ENCODE peak calls at places on chromosomes 4 and X, in ten cellular contexts. R is psoas muscle, D is esophagus squamous epithelium, P is vagina, H is body of pancreas, B is colonic mucosa, T is Caco-2, X is AG04450, E is astrocyte of the cerebellum, S is astrocyte. O is an unnamed sample.

GRCh38 chr4:170391066-170391754 is 301.5 kb upstream of the AADAT start:
- DNase-seq in R (no peak), D (no peak), P (no peak), H (no peak), B (no peak), T (no peak), X (no peak), E (peak), S (peak), O (peak)

GRCh38 chr4:156950950-156951349 is 20.6 kb downstream of the PDGFC start:
- DNase-seq in R (no peak), D (no peak), P (no peak), H (no peak), B (no peak), T (no peak), X (no peak), E (no peak), S (no peak), O (no peak)

GRCh38 chr4:18318682-18319410 is 297.3 kb upstream of the LCORL start:
- DNase-seq in R (peak), D (no peak), P (no peak), H (peak), B (no peak), T (no peak), X (no peak), E (no peak), S (no peak), O (peak)

GRCh38 chr4:189597341-189597740 is 343.3 kb upstream of the FRG1 start:
- DNase-seq in R (no peak), D (no peak), P (no peak), H (no peak), B (no peak), T (no peak), X (no peak), E (no peak), S (no peak), O (no peak)

GRCh38 chr4:4386736-4387392 is at the start of gene NSG1:
- DNase-seq in R (no peak), D (no peak), P (no peak), H (peak), B (no peak), T (peak), X (no peak), E (no peak), S (peak), O (peak)

GRCh38 chr4:68907788-68908700 is 43.6 kb downstream of the UGT2A3 start:
- DNase-seq in R (no peak), D (no peak), P (no peak), H (no peak), B (no peak), T (no peak), X (no peak), E (no peak), S (no peak), O (no peak)

GRCh38 chrX:56068274-56068758 is 163.8 kb upstream of the KLF8 start:
- DNase-seq in R (no peak), D (no peak), P (no peak), H (no peak), B (no peak), T (no peak), X (no peak), E (no peak), S (no peak), O (no peak)

GRCh38 chrX:12210196-12210815 is 72.0 kb downstream of the FRMPD4 start:
- DNase-seq in R (peak), D (no peak), P (no peak), H (no peak), B (no peak), T (no peak), X (no peak), E (peak), S (peak), O (peak)

GRCh38 chrX:72142931-72143709 is 11.4 kb upstream of the RTL5 start:
- DNase-seq in R (no peak), D (no peak), P (no peak), H (no peak), B (no peak), T (no peak), X (no peak), E (no peak), S (no peak), O (no peak)

GRCh38 chr4:41362647-41363383 is 106.1 kb downstream of the UCHL1 start:
- DNase-seq in R (no peak), D (no peak), P (no peak), H (no peak), B (no peak), T (no peak), X (no peak), E (no peak), S (no peak), O (no peak)
- H3K4me3 ChIP-seq in R (peak), D (peak), P (no peak), H (no peak), B (no peak), T (no peak), X (no peak), E (no peak), S (no peak), O (no peak)

GRCh38 chr4:110508827-110509446 is 33.0 kb downstream of the ENPEP start:
- DNase-seq in R (no peak), D (no peak), P (no peak), H (no peak), B (no peak), T (peak), X (no peak), E (no peak), S (no peak), O (peak)
- TF ChIP-seq CTCF in R (peak), D (no peak), P (no peak), H (no peak), B (peak), T (peak), X (peak), E (peak), S (peak), O (peak)

DNA sequence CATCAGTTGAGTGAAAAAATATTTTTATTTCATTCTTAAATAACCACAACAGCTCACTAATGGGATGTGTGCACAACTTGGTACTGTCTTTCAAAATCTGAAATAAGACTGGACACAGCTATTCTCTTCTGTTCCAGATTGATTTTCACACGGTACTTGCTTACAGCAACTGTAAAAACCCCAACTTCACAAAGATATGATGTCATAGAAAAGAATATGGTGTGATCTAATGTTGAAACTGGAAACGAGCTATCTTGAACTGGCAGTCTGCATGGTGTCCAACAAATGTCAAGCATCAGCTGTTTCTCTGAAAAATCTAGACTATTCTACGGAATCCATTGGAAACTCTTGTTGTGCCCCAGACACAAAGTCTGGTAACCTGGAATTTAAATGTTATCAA is 14.7 kb downstream of the HELQ start:
- DNase-seq in R (no peak), D (no peak), P (no peak), H (no peak), B (no peak), T (no peak), X (no peak), E (no peak), S (no peak), O (no peak)
- H3K4me3 ChIP-seq in R (no peak), D (no peak), P (no peak), H (no peak), B (no peak), T (no peak), X (no peak), E (no peak), S (no peak), O (no peak)

GRCh38 chrX:119292445-119292844 is 56.4 kb downstream of the PGRMC1 start:
- DNase-seq in R (no peak), D (no peak), P (no peak), H (no peak), B (no peak), T (no peak), X (no peak), E (no peak), S (no peak), O (no peak)
- TF ChIP-seq CTCF in R (no peak), D (no peak), P (no peak), H (no peak), B (no peak), T (peak), X (no peak), E (peak), S (no peak), O (no peak)

GRCh38 chr4:8893624-8894423 is 22.2 kb upstream of the HMX1 start:
- DNase-seq in R (no peak), D (no peak), P (no peak), H (no peak), B (no peak), T (no peak), X (no peak), E (no peak), S (no peak), O (no peak)

GRCh38 chr4:8891255-8891645 is 19.6 kb upstream of the HMX1 start:
- DNase-seq in R (no peak), D (no peak), P (no peak), H (no peak), B (no peak), T (no peak), X (no peak), E (no peak), S (no peak), O (no peak)

GRCh38 chr4:8892556-8893226 is 21.1 kb upstream of the HMX1 start:
- DNase-seq in R (no peak), D (no peak), P (no peak), H (no peak), B (no peak), T (no peak), X (no peak), E (no peak), S (no peak), O (peak)

GRCh38 chr4:8893227-8893623 is 21.6 kb upstream of the HMX1 start:
- DNase-seq in R (no peak), D (no peak), P (no peak), H (no peak), B (no peak), T (no peak), X (no peak), E (no peak), S (no peak), O (no peak)

DNA sequence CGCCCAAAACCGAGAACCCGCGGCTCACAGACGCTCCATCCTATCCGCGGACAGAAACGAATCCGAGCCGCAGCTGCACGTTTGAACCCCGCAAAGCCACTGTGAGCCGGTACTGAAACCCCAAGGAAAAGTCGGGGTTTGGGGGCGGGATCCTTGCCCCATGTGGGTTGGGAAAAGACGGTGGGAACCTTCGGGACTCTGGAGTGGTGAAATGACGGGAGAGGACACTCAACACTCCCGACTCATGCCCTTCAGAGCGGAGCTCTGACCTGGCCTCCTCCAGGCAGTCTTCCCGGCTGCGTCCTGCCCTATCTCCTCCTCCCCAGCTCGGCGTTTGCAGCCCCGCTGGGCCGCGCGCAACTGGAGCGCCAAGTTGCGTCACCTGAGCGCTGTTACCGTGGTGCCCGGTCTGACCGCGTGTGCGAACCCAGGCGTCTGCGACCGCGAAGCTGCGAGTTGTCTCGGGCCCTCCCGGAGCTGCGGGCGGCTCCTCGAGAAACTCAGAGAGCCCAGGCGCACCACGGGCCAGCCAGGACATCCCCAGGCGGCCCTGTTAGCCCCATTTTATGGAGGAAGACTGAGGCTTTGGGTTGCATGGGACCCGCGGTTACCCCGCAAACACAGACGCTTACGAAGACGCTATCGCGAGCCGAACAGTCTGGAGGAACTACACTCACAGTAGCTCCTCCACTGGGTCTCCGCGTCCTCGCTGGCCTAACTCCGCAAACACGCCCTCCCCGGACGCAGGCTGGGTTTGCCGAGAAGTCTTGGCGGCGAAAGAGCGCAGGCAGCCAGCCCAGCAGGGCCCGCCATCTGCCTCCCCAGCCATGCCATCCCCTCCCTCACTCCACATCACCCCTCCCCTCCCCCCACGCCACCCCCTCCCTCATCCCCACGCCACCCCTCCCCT is 20.3 kb upstream of the HMX1 start:
- DNase-seq in R (no peak), D (no peak), P (no peak), H (no peak), B (no peak), T (no peak), X (no peak), E (no peak), S (no peak), O (no peak)
- H3K4me3 ChIP-seq in R (no peak), D (no peak), P (no peak), H (no peak), B (no peak), T (no peak), X (no peak), E (no peak), S (no peak), O (no peak)

GRCh38 chr4:70839537-70840093 is at the start of gene GRSF1:
- DNase-seq in R (peak), D (peak), P (no peak), H (peak), B (peak), T (peak), X (peak), E (peak), S (peak), O (peak)
- TF ChIP-seq CTCF in R (peak), D (no peak), P (no peak), H (peak), B (no peak), T (no peak), X (peak), E (peak), S (no peak), O (no peak)

GRCh38 chr4:680565-680930 is 6.2 kb downstream of the MYL5 start:
- DNase-seq in R (no peak), D (no peak), P (no peak), H (no peak), B (no peak), T (no peak), X (no peak), E (no peak), S (no peak), O (no peak)
- H3K4me3 ChIP-seq in R (peak), D (peak), P (peak), H (no peak), B (peak), T (peak), X (peak), E (peak), S (peak), O (no peak)

GRCh38 chr4:173195132-173195531 is 26.5 kb downstream of the GALNT7 start:
- DNase-seq in R (no peak), D (no peak), P (no peak), H (no peak), B (no peak), T (no peak), X (no peak), E (no peak), S (no peak), O (no peak)
- TF ChIP-seq CTCF in R (no peak), D (no peak), P (no peak), H (no peak), B (no peak), T (no peak), X (no peak), E (no peak), S (no peak), O (no peak)

DNA sequence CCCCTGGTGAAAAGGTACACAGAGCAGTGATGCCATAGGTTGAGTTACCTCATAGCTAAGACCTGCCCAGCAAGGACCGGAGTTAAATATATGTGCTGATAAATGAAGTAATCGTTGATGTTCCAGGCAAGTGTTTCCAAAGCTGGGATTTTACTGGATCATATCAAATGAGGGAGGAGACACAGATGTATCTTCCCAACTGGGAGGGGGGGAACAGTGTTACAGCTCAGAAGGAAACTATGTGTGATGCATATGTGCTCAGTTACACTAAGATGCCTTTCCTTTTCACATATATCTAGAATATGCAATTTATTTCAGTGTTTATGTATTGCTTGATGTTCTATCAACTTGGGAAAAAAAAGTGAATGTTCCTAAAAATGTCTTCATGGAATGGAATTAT is 369.3 kb upstream of the FAM241A start:
- DNase-seq in R (no peak), D (no peak), P (no peak), H (no peak), B (no peak), T (no peak), X (no peak), E (no peak), S (no peak), O (no peak)
- H3K4me3 ChIP-seq in R (no peak), D (no peak), P (no peak), H (no peak), B (no peak), T (no peak), X (no peak), E (no peak), S (no peak), O (no peak)

O was measured in cardiac fibroblast.